ENCODE peak calls at places on chromosome 9, in five cellular contexts. L is GM23248, V is GM03348, G is SW480, K is astrocyte of the spinal cord. E is an unnamed sample.

GRCh38 chr9:77649109-77649812 is 1.1 kb upstream of the GNA14 start:
- DNase-seq in L (peak; percentile 41), G (peak; percentile 16), V (peak; percentile 43), K (peak; percentile 54), E (no peak)

GRCh38 chr9:33132249-33132772 is 34.8 kb downstream of the B4GALT1 start:
- DNase-seq in V (peak; percentile 84), L (peak; percentile 94), G (no peak), K (peak; percentile 65), E (no peak)

GRCh38 chr9:116479967-116480366 is 207.1 kb upstream of the TRIM32 start:
- DNase-seq in G (no peak), V (no peak), L (no peak), K (no peak), E (no peak)

GRCh38 chr9:112866662-112867274 is 23.9 kb downstream of the SLC46A2 start:
- DNase-seq in V (no peak), L (peak; percentile 20), K (no peak), G (no peak), E (no peak)

GRCh38 chr9:105127863-105128220 is 116.6 kb upstream of the SLC44A1 start:
- DNase-seq in V (peak; percentile 21), K (peak; percentile 49), G (no peak), L (peak; percentile 43), E (peak; percentile 29)

GRCh38 chr9:127975376-127976315 is 5.1 kb downstream of the EEIG1 start:
- DNase-seq in L (peak; percentile 57), K (no peak), G (no peak), V (no peak), E (no peak)

GRCh38 chr9:80690340-80690939 is 998.9 kb downstream of the TLE1 start:
- DNase-seq in V (no peak), G (no peak), L (no peak), K (no peak), E (no peak)

GRCh38 chr9:6552033-6552737 is 93.3 kb downstream of the GLDC start:
- DNase-seq in V (no peak), L (peak; percentile 8), K (peak; percentile 92), G (peak; percentile 34), E (no peak)

GRCh38 chr9:97850746-97851449 is 2.1 kb upstream of the FOXE1 start:
- DNase-seq in V (no peak), L (no peak), G (no peak), K (no peak), E (no peak)

GRCh38 chr9:127224883-127225739 is 39.5 kb upstream of the GARNL3 start:
- DNase-seq in L (peak; percentile 93), V (peak; percentile 98), G (peak; percentile 86), K (peak; percentile 91), E (peak; percentile 71)

GRCh38 chr9:126303488-126303887 is 23.1 kb upstream of the MVB12B start:
- DNase-seq in G (no peak), V (no peak), K (peak; percentile 6), L (no peak), E (no peak)

GRCh38 chr9:13721481-13722235 is 442.2 kb upstream of the MPDZ start:
- DNase-seq in K (peak; percentile 59), V (peak; percentile 18), L (peak; percentile 59), G (no peak), E (no peak)

GRCh38 chr9:840343-840742 is 1.2 kb upstream of the DMRT1 start:
- DNase-seq in L (no peak), V (no peak), G (no peak), K (no peak), E (no peak)

GRCh38 chr9:135971892-135972291 is 10.7 kb upstream of the UBAC1 start:
- DNase-seq in V (no peak), G (peak; percentile 80), L (no peak), K (no peak), E (no peak)

GRCh38 chr9:105308448-105309412 is 64.3 kb downstream of the SLC44A1 start:
- DNase-seq in V (no peak), L (no peak), K (no peak), G (no peak), E (no peak)

GRCh38 chr9:96782241-96782640 is 4.4 kb upstream of the ZNF510 start:
- DNase-seq in L (no peak), G (no peak), V (no peak), K (no peak), E (no peak)

GRCh38 chr9:84851935-84852585 is 182.5 kb downstream of the NTRK2 start:
- DNase-seq in K (peak; percentile 94), L (peak; percentile 97), G (peak; percentile 19), V (peak; percentile 45), E (no peak)

GRCh38 chr9:109476781-109477268 is 21.3 kb downstream of the PTPN3 start:
- DNase-seq in K (no peak), L (no peak), G (peak; percentile 65), V (no peak), E (no peak)

GRCh38 chr9:36164989-36165388 is 4.2 kb upstream of the CCIN start:
- DNase-seq in K (no peak), V (no peak), G (no peak), L (peak; percentile 17), E (no peak)

GRCh38 chr9:36676823-36677521 is 104.3 kb downstream of the MELK start:
- DNase-seq in L (no peak), G (no peak), V (no peak), K (no peak), E (no peak)

GRCh38 chr9:113649054-113649453 is 185.5 kb downstream of the RGS3 start:
- DNase-seq in L (peak; percentile 67), V (peak; percentile 62), K (peak; percentile 60), G (no peak), E (no peak)

GRCh38 chr9:128631636-128632035 is 25.0 kb downstream of the DYNC2I2 start:
- DNase-seq in G (no peak), V (no peak), L (no peak), K (no peak), E (no peak)

GRCh38 chr9:81032831-81033230 is 656.5 kb downstream of the TLE1 start:
- DNase-seq in L (peak; percentile 9), K (peak; percentile 65), G (no peak), V (no peak), E (no peak)

GRCh38 chr9:18806277-18806676 is 226.7 kb downstream of the SAXO1 start:
- DNase-seq in G (no peak), K (no peak), V (no peak), L (no peak), E (no peak)

GRCh38 chr9:98822661-98823060 is 15.2 kb downstream of the GALNT12 start:
- DNase-seq in V (no peak), G (no peak), K (no peak), L (no peak), E (no peak)

GRCh38 chr9:36118201-36118600 is 18.3 kb upstream of the GLIPR2 start:
- DNase-seq in G (no peak), V (no peak), L (no peak), K (no peak), E (no peak)

GRCh38 chr9:72583370-72583769 is 62.0 kb downstream of the TMC1 start:
- DNase-seq in V (no peak), L (peak; percentile 14), K (no peak), G (no peak), E (no peak)

GRCh38 chr9:126097679-126098078 is 228.9 kb upstream of the MVB12B start:
- DNase-seq in L (no peak), K (no peak), V (no peak), G (no peak), E (no peak)

GRCh38 chr9:18366184-18366583 is 107.8 kb upstream of the ADAMTSL1 start:
- DNase-seq in L (no peak), V (no peak), K (no peak), G (no peak), E (no peak)

GRCh38 chr9:36815023-36815422 is 219.0 kb downstream of the PAX5 start:
- DNase-seq in G (no peak), L (no peak), V (no peak), K (no peak), E (no peak)

GRCh38 chr9:75866273-75866871 is 24.1 kb upstream of the PCSK5 start:
- DNase-seq in L (peak; percentile 44), V (peak; percentile 52), K (peak; percentile 70), G (peak; percentile 43), E (no peak)

GRCh38 chr9:37730256-37730655 is 23.3 kb upstream of the TRMT10B start:
- DNase-seq in V (peak; percentile 24), K (no peak), L (peak; percentile 40), G (no peak), E (no peak)

GRCh38 chr9:135103001-135103446 is 15.6 kb downstream of the OLFM1 start:
- DNase-seq in G (no peak), K (no peak), L (no peak), V (no peak), E (no peak)